ENCODE peak calls at places on chromosomes 6 and 20, in four cellular contexts. L, G, P and T are unnamed samples.
A peak's percentile ranks its signal among the peaks of the same experiment; 100 is the strongest.

GRCh38 chr20:63290677-63291472 is 2.1 kb upstream of the COL20A1 start:
- DNase-seq in G (peak; percentile 20), P (peak; percentile 34), L (peak; percentile 12), T (no peak)

GRCh38 chr6:84774174-84775158 is 10.1 kb upstream of the TBX18 start:
- DNase-seq in P (no peak), L (no peak), G (no peak), T (peak; percentile 85)

GRCh38 chr6:41546866-41547798 is 951 bp downstream of the FOXP4 start:
- DNase-seq in L (peak; percentile 34), G (peak; percentile 26), P (no peak), T (peak; percentile 86)

GRCh38 chr6:170276369-170277057 is 14.4 kb downstream of the DLL1 start:
- DNase-seq in P (no peak), G (no peak), L (peak; percentile 52), T (no peak)

GRCh38 chr6:5705256-5705655 is 301.5 kb downstream of the NRN1 start:
- DNase-seq in P (no peak), G (no peak), L (no peak), T (no peak)

GRCh38 chr6:30007132-30007764 is 53.8 kb upstream of the POLR1H start:
- DNase-seq in L (no peak), P (no peak), G (no peak), T (peak; percentile 43)

GRCh38 chr20:62953839-62954703 is 1.6 kb downstream of the SLC17A9 start:
- DNase-seq in L (peak; percentile 78), P (peak; percentile 61), G (peak; percentile 48), T (peak; percentile 90)

GRCh38 chr6:19472850-19473249 is 364.3 kb upstream of the ID4 start:
- DNase-seq in G (no peak), L (no peak), P (no peak), T (no peak)

GRCh38 chr20:46002008-46002407 is 6.7 kb upstream of the MMP9 start:
- DNase-seq in L (no peak), G (no peak), P (no peak), T (no peak)

GRCh38 chr6:163263998-163264661 is 150.4 kb upstream of the QKI start:
- DNase-seq in G (no peak), P (no peak), L (no peak), T (no peak)

GRCh38 chr20:56985286-56985685 is 281.2 kb downstream of the BMP7 start:
- DNase-seq in G (peak; percentile 9), L (no peak), P (no peak), T (no peak)

GRCh38 chr6:21595951-21596378 is 2.4 kb downstream of the SOX4 start:
- DNase-seq in P (no peak), G (no peak), L (no peak), T (peak; percentile 78)

GRCh38 chr6:32973934-32974333 is 5.5 kb downstream of the BRD2 start:
- DNase-seq in L (peak; percentile 72), P (peak; percentile 26), G (peak; percentile 49), T (no peak)

GRCh38 chr6:134029495-134030455 is 22.6 kb downstream of the SLC2A12 start:
- DNase-seq in P (no peak), L (peak; percentile 63), G (no peak), T (no peak)

GRCh38 chr6:53741417-53741816 is 53.4 kb upstream of the LRRC1 start:
- DNase-seq in G (no peak), P (no peak), L (no peak), T (no peak)

GRCh38 chr6:138540468-138540867 is 41.2 kb upstream of the NHSL1 start:
- DNase-seq in P (no peak), L (peak; percentile 88), G (peak; percentile 96), T (no peak)

GRCh38 chr6:44064089-44064947 is 62.9 kb downstream of the MRPL14 start:
- DNase-seq in G (peak; percentile 99), P (no peak), L (peak; percentile 91), T (peak; percentile 90)

GRCh38 chr20:59646487-59646886 is 42.1 kb downstream of the PHACTR3 start:
- DNase-seq in L (no peak), P (no peak), G (no peak), T (no peak)

GRCh38 chr20:59258103-59258705 is 42.2 kb upstream of the EDN3 start:
- DNase-seq in G (no peak), L (no peak), P (no peak), T (no peak)

GRCh38 chr6:22709804-22710203 is 140.4 kb downstream of the HDGFL1 start:
- DNase-seq in P (no peak), G (no peak), L (no peak), T (no peak)

GRCh38 chr6:169868458-169868857 is 117.0 kb downstream of the ERMARD start:
- DNase-seq in L (no peak), P (peak; percentile 15), G (no peak), T (peak; percentile 79)

GRCh38 chr20:219290-220115 is 7.6 kb upstream of the DEFB129 start:
- DNase-seq in P (no peak), L (peak; percentile 22), G (no peak), T (no peak)

GRCh38 chr6:62283828-62284411 is 2.1 kb downstream of the KHDRBS2 start:
- DNase-seq in P (no peak), G (no peak), L (peak; percentile 1), T (no peak)

GRCh38 chr6:44226368-44227137 is 3.2 kb downstream of the SLC29A1 start:
- DNase-seq in G (no peak), L (no peak), P (no peak), T (no peak)

GRCh38 chr20:62623488-62624324 is 18.6 kb upstream of the SLCO4A1 start:
- DNase-seq in G (peak; percentile 65), P (peak; percentile 65), L (peak; percentile 83), T (peak; percentile 95)

GRCh38 chr6:10310826-10311225 is 104.0 kb downstream of the TFAP2A start:
- DNase-seq in P (no peak), L (no peak), G (no peak), T (no peak)

GRCh38 chr6:107690864-107691661 is 133.1 kb downstream of the SCML4 start:
- DNase-seq in P (no peak), L (peak; percentile 82), G (peak; percentile 75), T (no peak)

GRCh38 chr20:14498809-14499208 is 161.4 kb upstream of the FLRT3 start:
- DNase-seq in G (no peak), L (peak; percentile 23), P (no peak), T (peak; percentile 50)

GRCh38 chr6:110573537-110573936 is 97.1 kb upstream of the SLC22A16 start:
- DNase-seq in P (no peak), L (no peak), G (no peak), T (no peak)

GRCh38 chr6:140897349-140897748 is 1235.4 kb upstream of the GJE1 start:
- DNase-seq in G (no peak), L (no peak), P (no peak), T (no peak)

GRCh38 chr6:143236151-143236788 is 175.6 kb downstream of the AIG1 start:
- DNase-seq in P (no peak), G (peak; percentile 8), L (no peak), T (no peak)

GRCh38 chr6:93721386-93722048 is 302.2 kb upstream of the EPHA7 start:
- DNase-seq in G (peak; percentile 3), L (peak; percentile 67), P (no peak), T (no peak)

GRCh38 chr6:108626777-108627176 is 66.1 kb downstream of the FOXO3 start:
- DNase-seq in G (no peak), L (no peak), P (no peak), T (no peak)

GRCh38 chr6:53483423-53484353 is 61.2 kb downstream of the GCLC start:
- DNase-seq in P (no peak), L (peak; percentile 27), G (no peak), T (no peak)

GRCh38 chr20:62707981-62708521 is 585 bp upstream of the NTSR1 start:
- DNase-seq in L (no peak), P (no peak), G (no peak), T (peak; percentile 41)

GRCh38 chr20:53024121-53024520 is 52.0 kb downstream of the TSHZ2 start:
- DNase-seq in L (no peak), G (no peak), P (no peak), T (no peak)
- H3K27ac ChIP-seq in L (no peak overlapping the region), G (no peak overlapping the region), P (no peak overlapping the region), T (no peak overlapping the region)

GRCh38 chr6:159132664-159133063 is 36.5 kb upstream of the FNDC1 start:
- DNase-seq in G (no peak), L (no peak), P (no peak), T (peak; percentile 79)

GRCh38 chr6:159127701-159128100 is 41.5 kb upstream of the FNDC1 start:
- DNase-seq in L (no peak), G (no peak), P (no peak), T (no peak)

GRCh38 chr6:159128978-159129377 is 40.2 kb upstream of the FNDC1 start:
- DNase-seq in P (no peak), L (no peak), G (no peak), T (no peak)

GRCh38 chr6:159131709-159132108 is 37.5 kb upstream of the FNDC1 start:
- DNase-seq in G (no peak), L (no peak), P (no peak), T (no peak)

DNA sequence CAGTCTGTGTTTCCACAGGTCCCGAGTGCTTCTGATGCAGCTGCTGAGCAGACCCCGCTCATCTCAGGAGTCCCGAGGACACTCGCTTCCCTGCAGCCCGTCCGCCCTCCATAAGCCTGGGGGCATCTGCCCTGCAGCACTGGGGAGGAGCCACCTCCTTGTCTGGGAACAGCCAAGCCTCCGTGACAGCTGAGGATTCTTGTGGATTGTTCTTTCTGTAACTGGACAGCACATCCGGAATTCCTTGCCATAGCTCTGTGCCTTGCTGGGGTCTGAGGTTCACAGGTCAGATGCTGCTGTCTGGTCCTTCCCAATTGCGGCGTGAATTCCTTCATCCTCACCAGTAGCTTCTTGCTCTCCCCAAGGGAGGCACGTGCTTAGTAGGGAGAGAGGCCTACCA is 38.4 kb upstream of the FNDC1 start:
- DNase-seq in G (no peak), P (no peak), L (no peak), T (no peak)
- H3K4me1 ChIP-seq in G (no peaks in the 10 kb centered on the region), P (no peaks in the 10 kb centered on the region), L (no peaks in the 10 kb centered on the region), T (no peaks in the 10 kb centered on the region)

DNA sequence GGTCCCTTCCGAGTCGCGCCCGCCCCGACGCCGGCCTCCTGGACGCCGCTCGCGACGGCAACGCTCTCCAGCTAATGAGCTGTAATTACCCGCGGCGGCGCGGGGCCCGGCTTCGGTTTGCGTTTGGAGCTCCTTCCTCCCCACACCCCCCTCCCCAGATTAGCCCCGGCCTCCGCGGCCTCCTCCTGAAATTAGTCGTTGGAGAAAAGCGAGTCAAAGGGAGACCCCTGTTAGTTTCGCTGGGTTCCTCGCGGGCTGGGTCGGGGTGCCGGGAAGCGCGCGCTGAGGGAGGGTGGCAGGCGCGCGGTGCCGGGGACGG is 4.7 kb downstream of the FOXC1 start:
- DNase-seq in P (no peak), G (no peak), L (no peak), T (no peak)
- H3K4me3 ChIP-seq in P (no peak overlapping the region), G (peak overlapping the region; percentile 70), L (no peak overlapping the region), T (no peak overlapping the region)

GRCh38 chr6:34697904-34698557 is 1.5 kb upstream of the ILRUN start:
- DNase-seq in P (no peak), L (no peak), G (no peak), T (no peak)

GRCh38 chr6:34696189-34696738 is 303 bp downstream of the ILRUN start:
- DNase-seq in L (peak; percentile 34), G (no peak), P (no peak), T (peak; percentile 60)

GRCh38 chr6:34695729-34696188 is 808 bp downstream of the ILRUN start:
- DNase-seq in G (no peak), L (no peak), P (no peak), T (no peak)

GRCh38 chr6:34696739-34697543 is at the start of gene ILRUN:
- DNase-seq in P (peak; percentile 93), L (peak; percentile 94), G (peak; percentile 85), T (peak; percentile 98)

DNA sequence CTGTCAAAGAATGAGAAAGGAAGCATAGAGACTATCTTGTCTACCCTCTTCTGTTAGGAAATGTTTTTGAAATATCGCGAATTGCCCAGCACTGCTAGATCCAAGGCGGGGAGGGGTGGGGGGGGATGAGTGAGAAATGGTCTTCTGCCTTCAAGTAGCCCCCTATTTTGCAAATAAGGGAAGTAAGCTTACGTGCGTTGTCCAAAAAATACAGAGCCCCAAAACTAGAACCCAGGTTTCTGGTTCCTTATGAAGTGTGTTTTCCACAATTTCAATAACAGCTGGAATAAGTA is 923 bp upstream of the ILRUN start:
- DNase-seq in L (no peak), P (no peak), G (no peak), T (no peak)
- H3K27ac ChIP-seq in L (no peak overlapping the region), P (peak overlapping the region; percentile 82), G (no peak overlapping the region), T (no peak overlapping the region)